ENCODE peak calls at places on chromosomes 7 and 10, in eight cellular contexts. One of them, this sample, is unnamed.

GRCh38 chr7:133433165-133433812 is 180.4 kb downstream of the EXOC4 start:
- DNase-seq in stimulated activated CD8-positive, alpha-beta memory T cell treated with anti-CD3 and anti-CD28 coated beads, Interleukin-15, amount 100 ng/mL, for 24 hours: no peak
- DNase-seq in iris pigment epithelial cell: no peak
- DNase-seq in spleen: no peak
- DNase-seq in NCI-H187: no peak
- DNase-seq in BE2C: no peak
- DNase-seq in lower lobe of right lung: no peak
- DNase-seq in dorsolateral prefrontal cortex: no peak
- DNase-seq in this sample: no peak

GRCh38 chr7:16171928-16172327 is 249.4 kb downstream of the CRPPA start:
- DNase-seq in dorsolateral prefrontal cortex: no peak
- DNase-seq in iris pigment epithelial cell: peak; percentile 11
- DNase-seq in stimulated activated CD8-positive, alpha-beta memory T cell treated with anti-CD3 and anti-CD28 coated beads, Interleukin-15, amount 100 ng/mL, for 24 hours: no peak
- DNase-seq in BE2C: no peak
- DNase-seq in lower lobe of right lung: no peak
- DNase-seq in NCI-H187: no peak
- DNase-seq in spleen: no peak
- DNase-seq in this sample: no peak

GRCh38 chr7:24750441-24751055 is 6.7 kb downstream of the GSDME start:
- DNase-seq in lower lobe of right lung: no peak
- DNase-seq in BE2C: no peak
- DNase-seq in iris pigment epithelial cell: peak; percentile 63
- DNase-seq in stimulated activated CD8-positive, alpha-beta memory T cell treated with anti-CD3 and anti-CD28 coated beads, Interleukin-15, amount 100 ng/mL, for 24 hours: no peak
- DNase-seq in spleen: no peak
- DNase-seq in NCI-H187: no peak
- DNase-seq in dorsolateral prefrontal cortex: no peak
- DNase-seq in this sample: no peak

GRCh38 chr10:89576696-89577095 is 41.3 kb upstream of the SLC16A12 start:
- DNase-seq in spleen: no peak
- DNase-seq in iris pigment epithelial cell: no peak
- DNase-seq in stimulated activated CD8-positive, alpha-beta memory T cell treated with anti-CD3 and anti-CD28 coated beads, Interleukin-15, amount 100 ng/mL, for 24 hours: no peak
- DNase-seq in NCI-H187: no peak
- DNase-seq in dorsolateral prefrontal cortex: no peak
- DNase-seq in BE2C: no peak
- DNase-seq in lower lobe of right lung: no peak
- DNase-seq in this sample: no peak

GRCh38 chr10:110002801-110003523 is 4.8 kb upstream of the ADD3 start:
- DNase-seq in stimulated activated CD8-positive, alpha-beta memory T cell treated with anti-CD3 and anti-CD28 coated beads, Interleukin-15, amount 100 ng/mL, for 24 hours: no peak
- DNase-seq in iris pigment epithelial cell: no peak
- DNase-seq in spleen: no peak
- DNase-seq in lower lobe of right lung: no peak
- DNase-seq in BE2C: no peak
- DNase-seq in dorsolateral prefrontal cortex: no peak
- DNase-seq in NCI-H187: no peak
- DNase-seq in this sample: no peak

GRCh38 chr7:920351-921070 is 34.0 kb downstream of the ADAP1 start:
- DNase-seq in dorsolateral prefrontal cortex: peak; percentile 41
- DNase-seq in BE2C: no peak
- DNase-seq in spleen: peak; percentile 75
- DNase-seq in stimulated activated CD8-positive, alpha-beta memory T cell treated with anti-CD3 and anti-CD28 coated beads, Interleukin-15, amount 100 ng/mL, for 24 hours: no peak
- DNase-seq in iris pigment epithelial cell: no peak
- DNase-seq in NCI-H187: no peak
- DNase-seq in lower lobe of right lung: peak; percentile 41
- DNase-seq in this sample: no peak

GRCh38 chr7:36055207-36055606 is 97.8 kb upstream of the EEPD1 start:
- DNase-seq in spleen: no peak
- DNase-seq in lower lobe of right lung: no peak
- DNase-seq in stimulated activated CD8-positive, alpha-beta memory T cell treated with anti-CD3 and anti-CD28 coated beads, Interleukin-15, amount 100 ng/mL, for 24 hours: no peak
- DNase-seq in NCI-H187: no peak
- DNase-seq in dorsolateral prefrontal cortex: no peak
- DNase-seq in BE2C: no peak
- DNase-seq in iris pigment epithelial cell: no peak
- DNase-seq in this sample: no peak

GRCh38 chr7:3092468-3092867 is 48.8 kb upstream of the CARD11 start:
- DNase-seq in stimulated activated CD8-positive, alpha-beta memory T cell treated with anti-CD3 and anti-CD28 coated beads, Interleukin-15, amount 100 ng/mL, for 24 hours: peak; percentile 33
- DNase-seq in BE2C: no peak
- DNase-seq in spleen: peak; percentile 89
- DNase-seq in dorsolateral prefrontal cortex: no peak
- DNase-seq in lower lobe of right lung: peak; percentile 58
- DNase-seq in iris pigment epithelial cell: peak; percentile 16
- DNase-seq in NCI-H187: no peak
- DNase-seq in this sample: no peak

GRCh38 chr7:27389508-27389907 is 146.9 kb downstream of the EVX1 start:
- DNase-seq in BE2C: no peak
- DNase-seq in spleen: no peak
- DNase-seq in NCI-H187: no peak
- DNase-seq in stimulated activated CD8-positive, alpha-beta memory T cell treated with anti-CD3 and anti-CD28 coated beads, Interleukin-15, amount 100 ng/mL, for 24 hours: no peak
- DNase-seq in iris pigment epithelial cell: no peak
- DNase-seq in lower lobe of right lung: no peak
- DNase-seq in dorsolateral prefrontal cortex: no peak
- DNase-seq in this sample: no peak

GRCh38 chr7:102897211-102897621 is 15.6 kb upstream of the LRRC17 start:
- DNase-seq in NCI-H187: no peak
- DNase-seq in stimulated activated CD8-positive, alpha-beta memory T cell treated with anti-CD3 and anti-CD28 coated beads, Interleukin-15, amount 100 ng/mL, for 24 hours: no peak
- DNase-seq in iris pigment epithelial cell: no peak
- DNase-seq in spleen: no peak
- DNase-seq in dorsolateral prefrontal cortex: no peak
- DNase-seq in BE2C: no peak
- DNase-seq in lower lobe of right lung: no peak
- DNase-seq in this sample: no peak

GRCh38 chr7:45399069-45399468 is 175.1 kb upstream of the ADCY1 start:
- DNase-seq in NCI-H187: no peak
- DNase-seq in spleen: no peak
- DNase-seq in stimulated activated CD8-positive, alpha-beta memory T cell treated with anti-CD3 and anti-CD28 coated beads, Interleukin-15, amount 100 ng/mL, for 24 hours: no peak
- DNase-seq in lower lobe of right lung: no peak
- DNase-seq in dorsolateral prefrontal cortex: no peak
- DNase-seq in BE2C: no peak
- DNase-seq in iris pigment epithelial cell: no peak
- DNase-seq in this sample: no peak

GRCh38 chr7:150736864-150737263 is 354 bp upstream of the GIMAP5 start:
- DNase-seq in iris pigment epithelial cell: no peak
- DNase-seq in NCI-H187: no peak
- DNase-seq in BE2C: no peak
- DNase-seq in dorsolateral prefrontal cortex: no peak
- DNase-seq in spleen: no peak
- DNase-seq in stimulated activated CD8-positive, alpha-beta memory T cell treated with anti-CD3 and anti-CD28 coated beads, Interleukin-15, amount 100 ng/mL, for 24 hours: no peak
- DNase-seq in lower lobe of right lung: no peak
- DNase-seq in this sample: no peak